ENCODE peak calls at places on chromosomes 7 and 10, in seven cellular contexts. One of them, this sample, is unnamed.

GRCh38 chr7:101172854-101173751 is 7.0 kb downstream of the NAT16 start:
- DNase-seq in stimulated activated CD4-positive, alpha-beta T cell treated with anti-CD3 and anti-CD28 coated beads, Interleukin-1b, Interleukin-23, amount 100 ng/mL, for 4 hours: no peak
- DNase-seq in activated CD4-positive, alpha-beta T cell treated with anti-CD3 and anti-CD28 coated beads, Interleukin-2, amount 50 U/mL, for 48 hours: no peak
- DNase-seq in islet precursor cell: no peak
- DNase-seq in ELF-1: no peak
- DNase-seq in C1 segment of cervical spinal cord: no peak
- DNase-seq in NB4: no peak
- DNase-seq in this sample: peak; percentile 84

GRCh38 chr10:78761241-78761825 is 307.4 kb upstream of the ZMIZ1 start:
- DNase-seq in stimulated activated CD4-positive, alpha-beta T cell treated with anti-CD3 and anti-CD28 coated beads, Interleukin-1b, Interleukin-23, amount 100 ng/mL, for 4 hours: no peak
- DNase-seq in activated CD4-positive, alpha-beta T cell treated with anti-CD3 and anti-CD28 coated beads, Interleukin-2, amount 50 U/mL, for 48 hours: no peak
- DNase-seq in islet precursor cell: no peak
- DNase-seq in ELF-1: no peak
- DNase-seq in C1 segment of cervical spinal cord: peak; percentile 95
- DNase-seq in NB4: no peak
- DNase-seq in this sample: no peak

GRCh38 chr7:94509879-94510581 is 421 bp downstream of the CASD1 start:
- DNase-seq in stimulated activated CD4-positive, alpha-beta T cell treated with anti-CD3 and anti-CD28 coated beads, Interleukin-1b, Interleukin-23, amount 100 ng/mL, for 4 hours: peak; percentile 54
- DNase-seq in activated CD4-positive, alpha-beta T cell treated with anti-CD3 and anti-CD28 coated beads, Interleukin-2, amount 50 U/mL, for 48 hours: peak; percentile 60
- DNase-seq in islet precursor cell: peak; percentile 86
- DNase-seq in ELF-1: peak; percentile 71
- DNase-seq in C1 segment of cervical spinal cord: peak; percentile 74
- DNase-seq in NB4: peak; percentile 81
- DNase-seq in this sample: peak; percentile 52

GRCh38 chr7:38448842-38449241 is 175.4 kb upstream of the TARP start:
- DNase-seq in stimulated activated CD4-positive, alpha-beta T cell treated with anti-CD3 and anti-CD28 coated beads, Interleukin-1b, Interleukin-23, amount 100 ng/mL, for 4 hours: no peak
- DNase-seq in activated CD4-positive, alpha-beta T cell treated with anti-CD3 and anti-CD28 coated beads, Interleukin-2, amount 50 U/mL, for 48 hours: no peak
- DNase-seq in islet precursor cell: no peak
- DNase-seq in ELF-1: no peak
- DNase-seq in C1 segment of cervical spinal cord: no peak
- DNase-seq in NB4: no peak
- DNase-seq in this sample: no peak

GRCh38 chr10:114917927-114918672 is 19.9 kb upstream of the TRUB1 start:
- DNase-seq in stimulated activated CD4-positive, alpha-beta T cell treated with anti-CD3 and anti-CD28 coated beads, Interleukin-1b, Interleukin-23, amount 100 ng/mL, for 4 hours: no peak
- DNase-seq in activated CD4-positive, alpha-beta T cell treated with anti-CD3 and anti-CD28 coated beads, Interleukin-2, amount 50 U/mL, for 48 hours: no peak
- DNase-seq in islet precursor cell: no peak
- DNase-seq in ELF-1: no peak
- DNase-seq in C1 segment of cervical spinal cord: no peak
- DNase-seq in NB4: no peak
- DNase-seq in this sample: no peak

GRCh38 chr7:140201393-140201792 is 24.6 kb upstream of the KDM7A start:
- DNase-seq in stimulated activated CD4-positive, alpha-beta T cell treated with anti-CD3 and anti-CD28 coated beads, Interleukin-1b, Interleukin-23, amount 100 ng/mL, for 4 hours: no peak
- DNase-seq in activated CD4-positive, alpha-beta T cell treated with anti-CD3 and anti-CD28 coated beads, Interleukin-2, amount 50 U/mL, for 48 hours: no peak
- DNase-seq in islet precursor cell: no peak
- DNase-seq in ELF-1: peak; percentile 48
- DNase-seq in C1 segment of cervical spinal cord: no peak
- DNase-seq in NB4: no peak
- DNase-seq in this sample: no peak

GRCh38 chr7:135862586-135863361 is 114.2 kb upstream of the FAM180A start:
- DNase-seq in stimulated activated CD4-positive, alpha-beta T cell treated with anti-CD3 and anti-CD28 coated beads, Interleukin-1b, Interleukin-23, amount 100 ng/mL, for 4 hours: no peak
- DNase-seq in activated CD4-positive, alpha-beta T cell treated with anti-CD3 and anti-CD28 coated beads, Interleukin-2, amount 50 U/mL, for 48 hours: no peak
- DNase-seq in islet precursor cell: peak; percentile 61
- DNase-seq in ELF-1: peak; percentile 29
- DNase-seq in C1 segment of cervical spinal cord: no peak
- DNase-seq in NB4: no peak
- DNase-seq in this sample: no peak

GRCh38 chr10:4652111-4653010 is 173.6 kb upstream of the AKR1E2 start:
- DNase-seq in stimulated activated CD4-positive, alpha-beta T cell treated with anti-CD3 and anti-CD28 coated beads, Interleukin-1b, Interleukin-23, amount 100 ng/mL, for 4 hours: peak; percentile 17
- DNase-seq in activated CD4-positive, alpha-beta T cell treated with anti-CD3 and anti-CD28 coated beads, Interleukin-2, amount 50 U/mL, for 48 hours: peak; percentile 37
- DNase-seq in islet precursor cell: no peak
- DNase-seq in ELF-1: no peak
- DNase-seq in C1 segment of cervical spinal cord: no peak
- DNase-seq in NB4: no peak
- DNase-seq in this sample: no peak

GRCh38 chr10:114172241-114172640 is 1.8 kb downstream of the CCDC186 start:
- DNase-seq in stimulated activated CD4-positive, alpha-beta T cell treated with anti-CD3 and anti-CD28 coated beads, Interleukin-1b, Interleukin-23, amount 100 ng/mL, for 4 hours: no peak
- DNase-seq in activated CD4-positive, alpha-beta T cell treated with anti-CD3 and anti-CD28 coated beads, Interleukin-2, amount 50 U/mL, for 48 hours: no peak
- DNase-seq in islet precursor cell: no peak
- DNase-seq in ELF-1: no peak
- DNase-seq in C1 segment of cervical spinal cord: peak; percentile 16
- DNase-seq in NB4: peak; percentile 11
- DNase-seq in this sample: no peak

GRCh38 chr10:23834096-23834495 is 374.8 kb upstream of the KIAA1217 start:
- DNase-seq in stimulated activated CD4-positive, alpha-beta T cell treated with anti-CD3 and anti-CD28 coated beads, Interleukin-1b, Interleukin-23, amount 100 ng/mL, for 4 hours: no peak
- DNase-seq in activated CD4-positive, alpha-beta T cell treated with anti-CD3 and anti-CD28 coated beads, Interleukin-2, amount 50 U/mL, for 48 hours: no peak
- DNase-seq in islet precursor cell: no peak
- DNase-seq in ELF-1: no peak
- DNase-seq in C1 segment of cervical spinal cord: no peak
- DNase-seq in NB4: no peak
- DNase-seq in this sample: no peak

GRCh38 chr10:69061305-69062161 is 26.4 kb upstream of the SRGN start:
- DNase-seq in stimulated activated CD4-positive, alpha-beta T cell treated with anti-CD3 and anti-CD28 coated beads, Interleukin-1b, Interleukin-23, amount 100 ng/mL, for 4 hours: no peak
- DNase-seq in activated CD4-positive, alpha-beta T cell treated with anti-CD3 and anti-CD28 coated beads, Interleukin-2, amount 50 U/mL, for 48 hours: no peak
- DNase-seq in islet precursor cell: peak; percentile 70
- DNase-seq in ELF-1: peak; percentile 67
- DNase-seq in C1 segment of cervical spinal cord: no peak
- DNase-seq in NB4: peak; percentile 99
- DNase-seq in this sample: peak; percentile 62

This sample was measured in MG63.